ENCODE peak calls at places on chromosomes 16 and 17, in four cellular contexts. G is K562, Z is suprapubic skin, C is A549. Q is an unnamed sample.
A peak's percentile ranks its signal among the peaks of the same experiment; 100 is the strongest.

GRCh38 chr17:64300566-64300965 is 37.5 kb upstream of the TEX2 start:
- DNase-seq in G (no peak), Z (no peak), C (no peak), Q (no peak)

GRCh38 chr17:29567362-29568330 is 809 bp upstream of the ABHD15 start:
- DNase-seq in Z (peak; percentile 83), C (peak; percentile 85), G (peak; percentile 80), Q (peak; percentile 73)

GRCh38 chr17:2916362-2916928 is 120.2 kb downstream of the RAP1GAP2 start:
- DNase-seq in Z (no peak), C (no peak), G (no peak), Q (no peak)

GRCh38 chr16:31016018-31016417 is 5.6 kb upstream of the STX1B start:
- DNase-seq in C (peak; percentile 50), G (no peak), Z (no peak), Q (no peak)

GRCh38 chr16:54283735-54284318 is 2.8 kb downstream of the IRX3 start:
- DNase-seq in G (no peak), C (no peak), Z (no peak), Q (no peak)

GRCh38 chr17:47733047-47733413 is at the start of gene TBX21:
- DNase-seq in Z (peak; percentile 72), C (peak; percentile 80), G (peak; percentile 88), Q (peak; percentile 74)

GRCh38 chr16:58814348-58814801 is 80.3 kb upstream of the GOT2 start:
- DNase-seq in Z (no peak), C (peak; percentile 58), G (peak; percentile 76), Q (peak; percentile 53)

GRCh38 chr17:19705771-19706770 is 10.3 kb downstream of the SLC47A2 start:
- DNase-seq in C (no peak), Z (no peak), G (peak; percentile 1), Q (no peak)

GRCh38 chr16:12054868-12055267 is 78.3 kb downstream of the SNX29 start:
- DNase-seq in C (no peak), Z (no peak), G (no peak), Q (no peak)

GRCh38 chr17:77445030-77445907 is 304.5 kb downstream of the SEC14L1 start:
- DNase-seq in G (no peak), Z (peak; percentile 82), C (no peak), Q (peak; percentile 57)

GRCh38 chr16:75267631-75268264 is 16.3 kb upstream of the BCAR1 start:
- DNase-seq in Z (peak; percentile 73), C (peak; percentile 75), G (no peak), Q (peak; percentile 65)

GRCh38 chr16:69171325-69172095 is 15.5 kb upstream of the SNTB2 start:
- DNase-seq in C (no peak), G (no peak), Z (no peak), Q (no peak)

GRCh38 chr16:79628501-79628975 is 28.0 kb upstream of the MAF start:
- DNase-seq in C (no peak), Z (no peak), G (no peak), Q (no peak)

DNA sequence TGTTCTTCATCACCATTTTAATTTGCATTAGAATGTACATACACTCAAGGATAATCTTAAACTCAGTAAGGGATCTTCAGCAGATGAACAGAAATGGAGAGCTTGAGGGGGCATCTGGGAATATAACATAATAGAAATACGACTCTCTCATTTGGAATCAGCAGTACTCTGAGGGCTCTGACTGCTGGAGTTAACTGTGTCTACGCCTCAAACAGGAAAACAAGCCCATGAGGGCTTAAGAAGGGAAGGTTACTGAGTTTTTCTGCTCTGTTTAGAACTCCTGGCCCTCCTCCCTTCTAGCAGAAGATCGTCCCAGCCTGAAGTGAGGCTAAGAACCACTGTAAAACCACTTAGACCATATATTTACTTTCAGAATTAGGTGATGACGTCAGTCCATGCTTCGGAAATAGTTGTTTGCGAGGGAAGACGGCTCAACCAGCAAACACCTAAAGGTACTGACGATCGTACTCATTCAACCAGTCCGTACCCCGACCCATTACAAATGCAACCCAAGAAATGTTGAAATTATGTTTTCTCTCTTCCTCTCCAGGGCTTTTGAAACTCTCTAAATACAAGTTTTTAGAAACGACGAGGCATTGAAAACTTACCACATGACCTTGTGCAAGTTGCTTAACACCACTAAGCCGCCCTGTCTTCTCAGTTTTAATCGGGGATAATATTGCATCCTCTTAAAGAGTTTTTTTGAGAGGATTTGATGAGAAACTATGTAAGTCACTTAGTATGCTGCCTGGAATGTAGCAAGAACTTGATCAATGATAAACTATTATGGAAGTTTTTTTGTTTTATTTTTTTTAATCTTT is 148.8 kb upstream of the FAM20A start:
- DNase-seq in C (no peak), Z (no peak), G (no peak), Q (no peak)
- H3K4me3 ChIP-seq in C (peak overlapping the region; percentile 15), Z (no peak overlapping the region), G (no peak overlapping the region), Q (no peak overlapping the region)

GRCh38 chr17:80035937-80036714 is at the start of gene CCDC40:
- DNase-seq in Z (peak; percentile 92), C (peak; percentile 84), G (peak; percentile 94), Q (peak; percentile 87)
- TF ChIP-seq POLR2A in Z (no peak), C (peak; percentile 81), G (no peak), Q (no peak)

DNA sequence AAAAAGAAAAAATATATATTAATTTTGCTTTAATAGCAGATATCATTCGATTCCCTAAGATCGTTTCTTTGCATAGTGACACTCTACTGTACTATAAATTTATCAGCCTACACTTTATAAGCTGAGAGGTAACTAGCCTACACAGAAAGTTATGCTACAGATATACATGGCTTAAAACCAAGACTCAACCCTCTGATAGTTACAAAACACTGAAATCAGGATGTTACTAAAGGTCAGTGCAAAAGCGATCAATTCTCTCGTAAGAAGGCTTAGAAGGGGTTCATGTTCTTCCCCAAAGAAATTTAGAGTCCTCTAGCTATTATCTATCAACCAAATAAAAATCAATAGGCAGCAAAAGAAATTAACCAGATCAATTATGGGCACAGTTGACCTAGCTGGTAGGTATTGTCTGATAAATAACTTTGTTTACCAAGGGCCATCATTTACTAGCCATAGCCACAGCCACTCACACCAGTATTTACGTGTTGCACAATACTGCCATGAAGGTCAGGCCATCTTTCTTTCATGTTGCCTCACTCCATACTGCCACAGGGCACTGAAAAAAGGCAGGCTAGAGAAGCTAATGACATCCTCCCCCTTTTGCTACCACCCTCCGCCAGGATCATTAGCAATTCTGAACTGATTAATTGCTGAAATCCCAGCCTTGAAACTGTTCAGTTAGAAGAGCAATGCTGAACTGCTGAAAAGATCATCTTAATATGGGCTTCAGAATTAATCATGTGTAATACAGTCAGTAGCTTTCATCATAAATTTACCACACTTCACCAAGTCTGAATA is 43.7 kb downstream of the RND2 start:
- DNase-seq in C (peak; percentile 22), Z (no peak), G (no peak), Q (no peak)
- TF ChIP-seq EP300 in C (no peak), Z (no peak), G (no peak), Q (no peak)

GRCh38 chr16:825298-826061 is 24.9 kb upstream of the GNG13 start:
- DNase-seq in Z (no peak), C (no peak), G (no peak), Q (no peak)
- H3K4me3 ChIP-seq in Z (peak overlapping the region; percentile 20), C (no peak overlapping the region), G (no peak overlapping the region), Q (no peak overlapping the region)